ENCODE peak calls at places on chromosomes 4 and X, in eight cellular contexts. Q is Right ventricle myocardium inferior; Z is stimulated activated naive CD8-positive, alpha-beta T cell treated with anti-CD3 and anti-CD28 coated beads, Interleukin-15, amount 100 ng/mL, for 72 hours; N is psoas muscle; T is activated naive CD8-positive, alpha-beta T cell treated with anti-CD3 and anti-CD28 coated beads, Interleukin-2, amount 10 ng/mL, durations not matched to agents 7 days and 5 days; F is left colon; V is natural killer cell; X is activated CD8-positive, alpha-beta T cell treated with anti-CD3 and anti-CD28 coated beads, Interleukin-2, amount 10 ng/mL, durations not matched to agents 7 days and 5 days. R is an unnamed sample.

GRCh38 chrX:141903400-141904155 is at the start of gene MAGEC1:
- ATAC-seq in T (no peak), Q (no peak), N (no peak), Z (no peak), V (no peak), F (no peak), X (no peak), R (no peak)

GRCh38 chr4:101104264-101105052 is 242.9 kb downstream of the PPP3CA start:
- ATAC-seq in T (no peak), X (no peak), F (peak), V (no peak), Z (peak), N (no peak), Q (no peak), R (no peak)

GRCh38 chr4:57945298-57945697 is 835.1 kb upstream of the IGFBP7 start:
- ATAC-seq in N (no peak), F (no peak), X (no peak), T (no peak), Q (no peak), V (no peak), Z (no peak), R (no peak)

GRCh38 chr4:108030332-108030731 is 40.6 kb downstream of the HADH start:
- ATAC-seq in V (peak), N (peak), F (peak), Z (peak), X (peak), Q (peak), T (peak), R (peak)

GRCh38 chr4:128861856-128862518 is 52.5 kb downstream of the JADE1 start:
- ATAC-seq in Q (no peak), T (peak), F (no peak), N (no peak), X (peak), V (peak), Z (peak), R (peak)

GRCh38 chrX:9876205-9876604 is 90.0 kb downstream of the SHROOM2 start:
- ATAC-seq in F (no peak), Q (no peak), T (no peak), X (no peak), V (no peak), N (no peak), Z (no peak), R (no peak)

GRCh38 chrX:139158256-139158655 is 372.3 kb upstream of the F9 start:
- ATAC-seq in F (no peak), Z (no peak), Q (no peak), X (no peak), T (no peak), N (no peak), V (no peak), R (no peak)

GRCh38 chr4:52941450-52941849 is 79.3 kb downstream of the RASL11B start:
- ATAC-seq in F (no peak), X (no peak), T (no peak), Z (no peak), N (no peak), V (no peak), Q (no peak), R (no peak)

GRCh38 chrX:78327370-78328048 is at the start of gene CYSLTR1:
- ATAC-seq in Z (no peak), N (no peak), T (no peak), X (no peak), V (peak), Q (no peak), F (no peak), R (peak)

GRCh38 chrX:71095971-71096701 is 485 bp downstream of the FOXO4 start:
- ATAC-seq in F (peak), T (peak), Q (peak), V (peak), N (peak), X (peak), Z (peak), R (peak)

GRCh38 chr4:165537028-165537648 is 158.3 kb downstream of the CPE start:
- ATAC-seq in F (peak), Q (peak), V (peak), X (peak), N (peak), Z (no peak), T (no peak), R (peak)

GRCh38 chrX:86121916-86122315 is 26.3 kb upstream of the DACH2 start:
- ATAC-seq in F (no peak), Q (no peak), X (no peak), V (no peak), N (no peak), T (no peak), Z (no peak), R (no peak)

GRCh38 chr4:148330161-148330560 is 112.1 kb downstream of the NR3C2 start:
- ATAC-seq in T (no peak), F (no peak), Z (no peak), Q (no peak), V (no peak), N (peak), X (no peak), R (no peak)

GRCh38 chr4:75584067-75584466 is 28.2 kb downstream of the ODAPH start:
- ATAC-seq in X (no peak), T (no peak), Q (no peak), N (no peak), F (no peak), V (no peak), Z (no peak), R (no peak)

GRCh38 chrX:9765737-9766098 is at the start of gene GPR143:
- ATAC-seq in F (no peak), Z (no peak), N (no peak), X (no peak), V (no peak), T (no peak), Q (no peak), R (no peak)

GRCh38 chr4:140097572-140097971 is 56.4 kb downstream of the MAML3 start:
- ATAC-seq in X (no peak), V (no peak), N (no peak), Q (no peak), F (no peak), T (no peak), Z (no peak), R (no peak)

GRCh38 chrX:65673857-65674350 is 6.5 kb downstream of the MSN start:
- ATAC-seq in N (peak), Q (peak), F (no peak), V (no peak), X (peak), Z (no peak), T (no peak), R (peak)

GRCh38 chr4:45944000-45944399 is 179.9 kb downstream of the GABRG1 start:
- ATAC-seq in Q (no peak), T (no peak), F (no peak), N (no peak), V (no peak), X (no peak), Z (no peak), R (no peak)

GRCh38 chr4:121706595-121707021 is 9.8 kb upstream of the ANXA5 start:
- ATAC-seq in F (no peak), Z (peak), V (peak), X (peak), N (no peak), T (peak), Q (no peak), R (no peak)

GRCh38 chr4:95644417-95644816 is 95.6 kb upstream of the UNC5C start:
- ATAC-seq in F (no peak), Q (no peak), V (no peak), Z (no peak), X (no peak), N (no peak), T (no peak), R (no peak)

GRCh38 chr4:142021761-142022160 is 385.4 kb downstream of the IL15 start:
- ATAC-seq in F (no peak), Q (no peak), Z (no peak), X (no peak), N (no peak), V (no peak), T (no peak), R (no peak)

GRCh38 chr4:102610007-102610406 is 108.8 kb downstream of the NFKB1 start:
- ATAC-seq in T (no peak), F (no peak), Z (no peak), Q (no peak), V (no peak), X (no peak), N (no peak), R (no peak)

GRCh38 chrX:31297881-31298280 is 226.0 kb upstream of the FTHL17 start:
- ATAC-seq in T (no peak), X (no peak), F (no peak), Q (no peak), N (no peak), V (no peak), Z (no peak), R (no peak)

GRCh38 chr4:72701987-72702819 is 133.2 kb upstream of the ADAMTS3 start:
- ATAC-seq in N (peak), X (no peak), T (no peak), Q (no peak), Z (peak), V (peak), F (peak), R (no peak)

GRCh38 chr4:185101354-185101890 is 41.6 kb upstream of the SLC25A4 start:
- ATAC-seq in X (no peak), T (no peak), V (no peak), F (no peak), Q (no peak), N (no peak), Z (no peak), R (no peak)

GRCh38 chrX:105610401-105610800 is 211.9 kb upstream of the NRK start:
- ATAC-seq in X (no peak), T (no peak), V (no peak), N (no peak), F (no peak), Q (no peak), Z (no peak), R (no peak)

GRCh38 chr4:83316459-83317170 is 18.0 kb downstream of the HPSE start:
- ATAC-seq in N (no peak), Q (no peak), T (no peak), Z (no peak), X (no peak), V (no peak), F (peak), R (no peak)

GRCh38 chr4:8050555-8051206 is 107.9 kb downstream of the ABLIM2 start:
- ATAC-seq in N (peak), Q (peak), Z (no peak), X (no peak), T (no peak), V (no peak), F (peak), R (no peak)

GRCh38 chrX:32520789-32521188 is 690.6 kb downstream of the DMD start:
- ATAC-seq in Q (no peak), F (no peak), N (no peak), X (no peak), T (no peak), V (no peak), Z (no peak), R (no peak)

GRCh38 chr4:99202094-99202493 is 17.0 kb downstream of the ADH6 start:
- ATAC-seq in T (no peak), F (peak), X (no peak), Z (no peak), V (no peak), Q (peak), N (peak), R (no peak)

GRCh38 chr4:158884280-158884679 is 115.5 kb downstream of the FNIP2 start:
- ATAC-seq in T (no peak), Z (no peak), F (no peak), N (peak), X (no peak), V (no peak), Q (peak), R (no peak)

GRCh38 chrX:43655151-43655676 is 885 bp upstream of the MAOA start:
- ATAC-seq in Q (peak), V (no peak), T (peak), N (peak), F (peak), X (peak), Z (peak), R (peak)

GRCh38 chr4:174521800-174522182 is 497 bp downstream of the HPGD start:
- ATAC-seq in F (peak), V (peak), Z (peak), Q (no peak), X (peak), N (peak), T (peak), R (peak)

GRCh38 chr4:9918475-9918874 is 102.8 kb downstream of the SLC2A9 start:
- ATAC-seq in Z (no peak), F (no peak), T (no peak), Q (no peak), V (no peak), X (no peak), N (no peak), R (no peak)

GRCh38 chrX:2967998-2968909 is 38.1 kb upstream of the ARSH start:
- ATAC-seq in X (no peak), T (peak), F (peak), V (peak), Q (no peak), N (no peak), Z (peak), R (peak)